ENCODE peak calls at places on chromosomes 6 and 20, in six cellular contexts. O, P, C, N, J and F are unnamed samples.

GRCh38 chr6:89110288-89110687 is 7.6 kb downstream of the SRSF12 start:
- DNase-seq in O (no peak), P (no peak), C (no peak), N (no peak), J (no peak), F (no peak)

GRCh38 chr6:315226-315625 is 22.9 kb downstream of the DUSP22 start:
- DNase-seq in O (no peak), P (no peak), C (no peak), N (no peak), J (no peak), F (no peak)

GRCh38 chr20:52035977-52036376 is 155.6 kb downstream of the ZFP64 start:
- DNase-seq in O (no peak), P (no peak), C (no peak), N (no peak), J (no peak), F (no peak)

GRCh38 chr6:82712826-82713225 is 349.2 kb downstream of the TPBG start:
- DNase-seq in O (no peak), P (no peak), C (no peak), N (no peak), J (no peak), F (peak; percentile 26)

GRCh38 chr6:53119349-53119748 is 29.3 kb downstream of the GCM1 start:
- DNase-seq in O (no peak), P (no peak), C (no peak), N (no peak), J (no peak), F (no peak)

GRCh38 chr6:12649325-12649724 is 67.2 kb upstream of the PHACTR1 start:
- DNase-seq in O (no peak), P (no peak), C (no peak), N (no peak), J (no peak), F (no peak)

GRCh38 chr6:154039231-154039842 is at the start of gene OPRM1:
- DNase-seq in O (no peak), P (peak; percentile 33), C (peak; percentile 3), N (peak; percentile 68), J (peak; percentile 92), F (peak; percentile 86)

GRCh38 chr20:38112249-38112942 is 52.7 kb downstream of the TGM2 start:
- DNase-seq in O (no peak), P (no peak), C (no peak), N (no peak), J (no peak), F (no peak)

GRCh38 chr20:37877832-37878772 is 24.8 kb upstream of the VSTM2L start:
- DNase-seq in O (no peak), P (no peak), C (no peak), N (no peak), J (no peak), F (no peak)

GRCh38 chr6:20564269-20564668 is 30.0 kb downstream of the CDKAL1 start:
- DNase-seq in O (no peak), P (no peak), C (no peak), N (no peak), J (no peak), F (no peak)

GRCh38 chr6:141677598-141678211 is 455.0 kb upstream of the GJE1 start:
- DNase-seq in O (no peak), P (no peak), C (no peak), N (no peak), J (no peak), F (peak; percentile 62)

GRCh38 chr6:125872259-125872921 is 81.6 kb downstream of the NCOA7 start:
- DNase-seq in O (no peak), P (no peak), C (no peak), N (no peak), J (no peak), F (peak; percentile 30)

GRCh38 chr6:21426841-21427490 is 166.6 kb upstream of the SOX4 start:
- DNase-seq in O (no peak), P (no peak), C (no peak), N (no peak), J (no peak), F (no peak)

GRCh38 chr20:48398506-48399449 is 429.0 kb downstream of the PREX1 start:
- DNase-seq in O (no peak), P (no peak), C (no peak), N (no peak), J (no peak), F (no peak)

GRCh38 chr6:107972413-107973096 is 14.5 kb upstream of the SEC63 start:
- DNase-seq in O (no peak), P (no peak), C (no peak), N (no peak), J (no peak), F (peak; percentile 85)

GRCh38 chr6:48078092-48078491 is 32.9 kb downstream of the PTCHD4 start:
- DNase-seq in O (no peak), P (no peak), C (no peak), N (no peak), J (no peak), F (no peak)

GRCh38 chr6:100343678-100344077 is 121.0 kb downstream of the SIM1 start:
- DNase-seq in O (no peak), P (no peak), C (no peak), N (no peak), J (no peak), F (no peak)